ENCODE peak calls at places on chromosomes 4 and X, in nine cellular contexts. Z is AG10803, U is lower lobe of right lung, V is mesothelial cell of epicardium, H is chondrocyte, Y is progenitor cell of endocrine pancreas, C is mammary epithelial cell, E is fibroblast of lung, S is psoas muscle. M is an unnamed sample.

GRCh38 chr4:8303485-8304281 is 34.1 kb downstream of the HTRA3 start:
- DNase-seq in Z (peak; percentile 91), U (no peak), V (peak; percentile 14), H (peak; percentile 71), Y (no peak), C (peak; percentile 86), E (peak; percentile 90), S (peak; percentile 42), M (no peak)

GRCh38 chr4:67204441-67204840 is 340.9 kb downstream of the CENPC start:
- DNase-seq in Z (no peak), U (no peak), V (no peak), H (no peak), Y (no peak), C (no peak), E (no peak), S (no peak), M (no peak)

GRCh38 chr4:55216871-55217635 is 91.7 kb upstream of the KDR start:
- DNase-seq in Z (peak; percentile 11), U (no peak), V (no peak), H (no peak), Y (no peak), C (no peak), E (no peak), S (no peak), M (no peak)

GRCh38 chrX:73556159-73556558 is 6.8 kb upstream of the CHIC1 start:
- DNase-seq in Z (no peak), U (no peak), V (no peak), H (no peak), Y (no peak), C (no peak), E (no peak), S (no peak), M (no peak)

GRCh38 chrX:31871989-31872388 is 800.1 kb upstream of the FTHL17 start:
- DNase-seq in Z (no peak), U (no peak), V (no peak), H (no peak), Y (no peak), C (no peak), E (peak; percentile 4), S (no peak), M (no peak)

GRCh38 chr4:38179690-38180299 is 219.6 kb downstream of the PTTG2 start:
- DNase-seq in Z (peak; percentile 63), U (peak; percentile 62), V (peak; percentile 53), H (no peak), Y (peak; percentile 71), C (peak; percentile 74), E (peak; percentile 83), S (peak; percentile 72), M (peak; percentile 71)

GRCh38 chr4:16337936-16338335 is 111.7 kb upstream of the TAPT1 start:
- DNase-seq in Z (peak; percentile 0), U (no peak), V (no peak), H (no peak), Y (no peak), C (peak; percentile 76), E (no peak), S (no peak), M (no peak)

GRCh38 chrX:76420237-76420636 is 7.3 kb upstream of the MAGEE1 start:
- DNase-seq in Z (no peak), U (no peak), V (no peak), H (no peak), Y (no peak), C (no peak), E (no peak), S (no peak), M (no peak)

GRCh38 chrX:19888419-19888879 is 1.0 kb upstream of the SH3KBP1 start:
- DNase-seq in Z (peak; percentile 82), U (no peak), V (no peak), H (no peak), Y (no peak), C (peak; percentile 75), E (peak; percentile 79), S (no peak), M (peak; percentile 29)

GRCh38 chr4:66929748-66930147 is 615.6 kb downstream of the CENPC start:
- DNase-seq in Z (no peak), U (no peak), V (no peak), H (no peak), Y (no peak), C (no peak), E (no peak), S (no peak), M (no peak)

GRCh38 chr4:151408630-151409469 is at the start of gene FHIP1A:
- DNase-seq in Z (peak; percentile 36), U (peak; percentile 90), V (peak; percentile 76), H (peak; percentile 90), Y (peak; percentile 91), C (peak; percentile 95), E (peak; percentile 43), S (peak; percentile 93), M (peak; percentile 63)

GRCh38 chr4:3320361-3321023 is 27.7 kb downstream of the RGS12 start:
- DNase-seq in Z (no peak), U (no peak), V (no peak), H (no peak), Y (no peak), C (no peak), E (no peak), S (peak; percentile 91), M (no peak)

GRCh38 chrX:47093248-47093647 is 15.0 kb downstream of the RGN start:
- DNase-seq in Z (peak; percentile 31), U (no peak), V (no peak), H (no peak), Y (no peak), C (peak; percentile 12), E (peak; percentile 65), S (no peak), M (no peak)

GRCh38 chr4:170374770-170375169 is 285.0 kb upstream of the AADAT start:
- DNase-seq in Z (no peak), U (no peak), V (no peak), H (no peak), Y (no peak), C (peak; percentile 45), E (no peak), S (no peak), M (peak; percentile 37)

DNA sequence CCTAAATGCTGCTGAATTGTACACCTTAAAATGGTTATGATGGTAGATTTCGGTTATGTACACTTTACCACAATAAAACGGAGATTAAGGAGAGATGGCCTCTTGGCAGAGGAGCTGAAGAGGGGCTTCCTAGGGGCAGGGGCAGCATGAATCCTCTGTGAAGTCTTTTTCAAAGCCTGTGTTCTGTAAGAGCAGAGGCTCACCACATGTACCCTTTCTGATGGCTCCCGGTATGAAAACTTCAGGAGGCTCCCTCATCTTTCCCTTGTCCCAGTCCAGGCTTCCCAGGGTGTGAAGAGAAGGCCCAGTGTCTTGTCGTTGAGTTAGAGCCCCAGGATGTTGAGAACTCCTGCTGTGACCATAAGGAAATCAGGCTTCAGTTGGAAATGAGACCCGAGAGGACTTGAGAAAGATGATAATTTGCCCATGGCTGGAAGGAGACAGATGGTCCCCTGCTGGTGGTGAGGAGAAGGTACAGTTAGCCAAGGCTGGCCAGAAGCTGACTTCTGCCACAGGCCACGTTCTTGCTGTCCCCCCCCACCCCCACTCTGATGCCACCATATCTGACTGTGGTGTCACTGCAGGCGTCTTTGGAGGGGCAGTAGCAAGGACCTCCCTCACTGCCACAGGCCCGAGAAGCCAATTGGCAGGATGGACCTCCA is 31.8 kb upstream of the MTM1 start:
- DNase-seq in Z (no peak), U (no peak), V (no peak), H (no peak), Y (no peak), C (no peak), E (no peak), S (peak; percentile 14), M (no peak)
- TF ChIP-seq CTCF in Z (no peak), U (peak; percentile 17), V (no peak), H (no peak), Y (peak; percentile 28), C (no peak), E (no peak), S (no peak), M (no peak)

GRCh38 chr4:121696641-121697461 is at the start of gene ANXA5:
- DNase-seq in Z (peak; percentile 92), U (peak; percentile 94), V (peak; percentile 75), H (peak; percentile 96), Y (peak; percentile 76), C (peak; percentile 86), E (peak; percentile 88), S (peak; percentile 96), M (peak; percentile 88)
- TF ChIP-seq CTCF in Z (peak; percentile 23), U (no peak), V (no peak), H (peak; percentile 76), Y (peak; percentile 29), C (peak; percentile 5), E (peak; percentile 24), S (peak; percentile 39), M (no peak)

DNA sequence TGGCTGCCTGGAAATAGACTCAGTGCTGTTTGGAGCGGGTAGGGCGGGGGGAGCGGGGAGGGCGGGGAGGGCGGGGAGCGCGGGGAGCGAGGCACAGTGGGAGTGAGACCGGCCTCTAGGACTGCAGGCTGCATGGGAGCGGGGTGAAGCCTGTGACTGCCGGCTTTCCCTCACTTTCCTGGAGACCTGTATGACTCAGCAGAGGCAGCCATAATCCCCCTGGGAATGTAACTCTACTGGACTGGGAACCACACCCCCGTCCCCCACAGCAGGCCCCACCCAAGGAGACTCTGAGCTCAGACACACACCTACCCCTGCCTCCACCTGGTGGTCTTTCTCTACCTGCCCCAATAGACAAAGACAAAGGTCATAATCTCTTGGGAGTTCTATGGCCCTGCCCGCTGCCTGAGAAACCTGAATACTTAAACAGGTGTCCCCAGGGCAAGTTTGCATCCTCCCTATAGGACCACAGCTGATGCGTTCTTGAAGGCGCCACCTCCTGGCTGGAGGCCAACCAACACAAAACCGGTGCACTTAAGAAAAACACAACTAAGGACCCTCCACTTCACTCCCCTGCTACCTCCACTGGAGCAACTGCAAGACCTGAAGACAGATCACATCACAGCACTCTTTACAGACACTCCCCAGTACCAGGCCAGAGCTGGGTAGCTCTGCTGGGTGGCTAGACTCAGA is 18.0 kb downstream of the HDAC8 start:
- DNase-seq in Z (no peak), U (no peak), V (no peak), H (no peak), Y (peak; percentile 12), C (no peak), E (no peak), S (no peak), M (peak; percentile 20)
- TF ChIP-seq CTCF in Z (no peak), U (no peak), V (no peak), H (no peak), Y (peak; percentile 39), C (no peak), E (no peak), S (no peak), M (peak; percentile 23)

DNA sequence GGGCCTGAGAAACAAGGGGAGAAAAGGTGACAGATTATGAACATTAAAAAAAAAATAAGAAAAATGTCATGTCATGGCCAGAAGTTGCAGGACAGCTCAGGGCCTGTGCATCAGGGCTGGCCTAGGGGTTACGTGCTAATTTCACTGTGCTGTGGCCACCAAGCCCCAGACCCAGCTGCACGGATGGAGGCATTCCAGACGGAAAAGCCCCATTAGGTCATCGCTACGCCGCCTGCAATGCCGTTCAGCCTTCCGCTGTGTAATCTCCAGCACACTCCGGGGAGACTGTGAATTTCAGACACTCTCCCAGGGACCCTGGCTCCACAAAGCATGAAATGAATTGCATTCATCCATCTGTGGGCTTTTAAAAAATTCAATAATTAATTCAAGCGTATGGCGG is 9.2 kb upstream of the NSG1 start:
- DNase-seq in Z (no peak), U (no peak), V (no peak), H (peak; percentile 34), Y (no peak), C (no peak), E (no peak), S (peak; percentile 39), M (no peak)
- TF ChIP-seq CTCF in Z (no peak), U (no peak), V (no peak), H (no peak), Y (no peak), C (no peak), E (no peak), S (no peak), M (no peak)

M was measured in endothelial cell.